ENCODE peak calls at places on chromosomes 4 and X, in eight cellular contexts. J, B, N, A, I, Z, R and E are unnamed samples. For H3K9me3 and H3K4me1, the result is how much of the 10 kb centered on the place peaks cover.

GRCh38 chr4:156293657-156294297 is 340.1 kb upstream of the CTSO start:
- DNase-seq in J (no peak), B (no peak), N (no peak), A (no peak), I (no peak), Z (no peak), R (no peak), E (no peak)

GRCh38 chr4:141102367-141102766 is 30.9 kb downstream of the RNF150 start:
- DNase-seq in J (no peak), B (no peak), N (peak), A (no peak), I (no peak), Z (no peak), R (no peak), E (no peak)

GRCh38 chrX:43958529-43958928 is 14.7 kb downstream of the NDP start:
- DNase-seq in J (no peak), B (peak), N (peak), A (no peak), I (peak), Z (peak), R (peak), E (no peak)

GRCh38 chrX:27600686-27601085 is 10.5 kb downstream of the DCAF8L2 start:
- DNase-seq in J (no peak), B (no peak), N (no peak), A (no peak), I (no peak), Z (no peak), R (no peak), E (no peak)

GRCh38 chrX:19660604-19661003 is 145.3 kb upstream of the MAP3K15 start:
- DNase-seq in J (no peak), B (no peak), N (no peak), A (no peak), I (no peak), Z (no peak), R (no peak), E (no peak)

GRCh38 chrX:65196758-65197371 is 220.6 kb upstream of the ZC4H2 start:
- DNase-seq in J (no peak), B (no peak), N (peak), A (no peak), I (no peak), Z (no peak), R (peak), E (peak)

GRCh38 chr4:89439533-89439932 is 131.9 kb upstream of the GPRIN3 start:
- DNase-seq in J (no peak), B (no peak), N (no peak), A (no peak), I (no peak), Z (no peak), R (no peak), E (no peak)

GRCh38 chrX:69192603-69193002 is 27.4 kb upstream of the PJA1 start:
- DNase-seq in J (no peak), B (no peak), N (no peak), A (no peak), I (no peak), Z (no peak), R (no peak), E (no peak)

GRCh38 chr4:174940002-174940401 is 21.8 kb downstream of the ADAM29 start:
- DNase-seq in J (no peak), B (no peak), N (no peak), A (no peak), I (no peak), Z (no peak), R (no peak), E (no peak)

GRCh38 chr4:152936446-152937279 is 540 bp downstream of the FHDC1 start:
- DNase-seq in J (peak), B (no peak), N (peak), A (peak), I (no peak), Z (no peak), R (peak), E (peak)

GRCh38 chr4:58063761-58064160 is 953.6 kb upstream of the IGFBP7 start:
- DNase-seq in J (no peak), B (no peak), N (no peak), A (no peak), I (no peak), Z (no peak), R (no peak), E (no peak)

GRCh38 chr4:88989990-88990389 is 67.0 kb downstream of the FAM13A start:
- DNase-seq in J (no peak), B (no peak), N (no peak), A (no peak), I (no peak), Z (no peak), R (no peak), E (no peak)

GRCh38 chr4:187612211-187612780 is 383.3 kb upstream of the ZFP42 start:
- DNase-seq in J (no peak), B (no peak), N (no peak), A (no peak), I (no peak), Z (no peak), R (no peak), E (no peak)

GRCh38 chr4:81913427-81913878 is 441.7 kb upstream of the RASGEF1B start:
- DNase-seq in J (no peak), B (no peak), N (peak), A (no peak), I (peak), Z (no peak), R (peak), E (peak)

GRCh38 chrX:74420194-74421035 is 878 bp upstream of the SLC16A2 start:
- DNase-seq in J (peak), B (no peak), N (peak), A (peak), I (no peak), Z (peak), R (peak), E (peak)

GRCh38 chrX:141642979-141643378 is 53.5 kb downstream of the SPANXA2 start:
- DNase-seq in J (no peak), B (no peak), N (no peak), A (no peak), I (no peak), Z (no peak), R (no peak), E (no peak)

GRCh38 chr4:125319311-125319710 is 4.6 kb downstream of the FAT4 start:
- DNase-seq in J (no peak), B (no peak), N (no peak), A (no peak), I (no peak), Z (no peak), R (no peak), E (no peak)

GRCh38 chr4:17511950-17512795 is at the start of gene QDPR:
- DNase-seq in J (peak), B (peak), N (peak), A (peak), I (peak), Z (peak), R (peak), E (peak)

GRCh38 chr4:54657556-54658313 is at the start of gene KIT:
- DNase-seq in J (peak), B (no peak), N (peak), A (no peak), I (no peak), Z (no peak), R (peak), E (peak)

GRCh38 chrX:111914398-111915092 is 38.6 kb downstream of the TRPC5OS start:
- DNase-seq in J (no peak), B (no peak), N (no peak), A (no peak), I (no peak), Z (no peak), R (no peak), E (no peak)

GRCh38 chr4:114208747-114209146 is 229.3 kb upstream of the ARSJ start:
- DNase-seq in J (no peak), B (no peak), N (no peak), A (no peak), I (no peak), Z (no peak), R (no peak), E (no peak)

GRCh38 chrX:69107231-69107739 is 58.0 kb downstream of the PJA1 start:
- DNase-seq in J (peak), B (no peak), N (no peak), A (no peak), I (no peak), Z (no peak), R (peak), E (peak)

GRCh38 chr4:84032372-84032771 is 466.7 kb downstream of the NKX6-1 start:
- DNase-seq in J (no peak), B (peak), N (no peak), A (no peak), I (no peak), Z (no peak), R (no peak), E (no peak)

GRCh38 chrX:134933911-134934310 is 56.9 kb upstream of the SMIM10 start:
- DNase-seq in J (no peak), B (no peak), N (no peak), A (no peak), I (no peak), Z (no peak), R (no peak), E (no peak)

GRCh38 chrX:29435396-29435795 is 780.0 kb upstream of the MAGEB2 start:
- DNase-seq in J (no peak), B (no peak), N (no peak), A (no peak), I (no peak), Z (no peak), R (no peak), E (no peak)

GRCh38 chrX:130118396-130118795 is 8.1 kb upstream of the ELF4 start:
- DNase-seq in J (peak), B (no peak), N (no peak), A (no peak), I (no peak), Z (no peak), R (no peak), E (peak)

GRCh38 chr4:156598138-156598681 is 373.4 kb downstream of the PDGFC start:
- DNase-seq in J (peak), B (no peak), N (no peak), A (no peak), I (no peak), Z (no peak), R (no peak), E (peak)

DNA sequence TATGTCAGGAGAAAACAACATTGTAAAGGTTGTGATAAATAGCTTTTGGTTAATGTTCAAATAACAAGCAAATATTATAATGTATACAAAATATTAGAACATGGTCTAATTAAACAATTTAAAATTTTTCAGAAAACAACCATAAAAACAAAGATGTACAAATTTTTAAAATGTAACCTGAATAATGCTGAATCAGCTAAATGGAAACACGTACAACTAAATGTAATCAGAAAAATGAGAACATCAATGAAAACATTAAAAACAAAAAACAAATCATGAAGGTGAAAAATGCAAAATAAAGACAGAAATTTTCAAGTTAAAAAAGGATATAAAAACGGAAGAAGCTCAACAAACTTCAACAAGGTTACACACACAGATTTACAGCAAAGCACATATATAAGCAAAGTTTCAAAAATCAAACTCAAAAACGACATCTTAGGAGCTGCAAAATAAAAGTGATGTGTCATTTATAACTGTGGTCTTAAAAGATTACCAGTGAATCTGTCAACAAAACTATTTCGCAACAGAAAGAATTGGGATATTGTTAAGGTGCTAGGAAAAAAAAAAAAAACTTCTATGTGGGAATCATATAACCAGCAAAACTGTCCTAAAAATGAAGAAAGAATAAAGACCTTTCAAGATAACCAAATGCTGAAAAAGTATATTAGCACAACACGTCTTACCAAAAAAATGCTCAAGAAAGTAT is 31.8 kb downstream of the ZNF732 start:
- DNase-seq in J (no peak), B (no peak), N (no peak), A (no peak), I (no peak), Z (no peak), R (no peak), E (no peak)
- H3K9me3 ChIP-seq in J (under half), B (under half), N (half or more), A (half or more), I (under half), Z (under half), R (half or more), E (under half)

GRCh38 chr4:6268650-6269399 is 825 bp upstream of the WFS1 start:
- DNase-seq in J (peak), B (no peak), N (no peak), A (no peak), I (no peak), Z (no peak), R (no peak), E (no peak)
- H3K4me1 ChIP-seq in J (under half), B (under half), N (under half), A (under half), I (under half), Z (under half), R (under half), E (under half)

GRCh38 chrX:47231167-47231566 is 1.6 kb upstream of the USP11 start:
- DNase-seq in J (no peak), B (no peak), N (no peak), A (no peak), I (no peak), Z (no peak), R (no peak), E (no peak)

GRCh38 chrX:47233333-47234113 is 714 bp downstream of the USP11 start:
- DNase-seq in J (peak), B (peak), N (peak), A (peak), I (peak), Z (peak), R (peak), E (peak)

GRCh38 chrX:47232197-47232802 is 509 bp upstream of the USP11 start:
- DNase-seq in J (peak), B (no peak), N (no peak), A (no peak), I (no peak), Z (no peak), R (no peak), E (peak)

GRCh38 chrX:47234583-47234982 is 1.8 kb downstream of the USP11 start:
- DNase-seq in J (no peak), B (no peak), N (no peak), A (no peak), I (no peak), Z (no peak), R (no peak), E (no peak)

GRCh38 chrX:47232803-47233332 is at the start of gene USP11:
- DNase-seq in J (peak), B (no peak), N (peak), A (no peak), I (no peak), Z (no peak), R (no peak), E (peak)
- TF ChIP-seq POLR2A in J (peak), B (peak), N (peak), A (peak), I (no peak), Z (no peak), R (peak), E (peak)

GRCh38 chr4:185831125-185831815 is 19.3 kb upstream of the SORBS2 start:
- DNase-seq in J (no peak), B (no peak), N (no peak), A (no peak), I (no peak), Z (no peak), R (no peak), E (no peak)
- H3K9me3 ChIP-seq in J (under half), B (under half), N (under half), A (under half), I (under half), Z (under half), R (under half), E (under half)

DNA sequence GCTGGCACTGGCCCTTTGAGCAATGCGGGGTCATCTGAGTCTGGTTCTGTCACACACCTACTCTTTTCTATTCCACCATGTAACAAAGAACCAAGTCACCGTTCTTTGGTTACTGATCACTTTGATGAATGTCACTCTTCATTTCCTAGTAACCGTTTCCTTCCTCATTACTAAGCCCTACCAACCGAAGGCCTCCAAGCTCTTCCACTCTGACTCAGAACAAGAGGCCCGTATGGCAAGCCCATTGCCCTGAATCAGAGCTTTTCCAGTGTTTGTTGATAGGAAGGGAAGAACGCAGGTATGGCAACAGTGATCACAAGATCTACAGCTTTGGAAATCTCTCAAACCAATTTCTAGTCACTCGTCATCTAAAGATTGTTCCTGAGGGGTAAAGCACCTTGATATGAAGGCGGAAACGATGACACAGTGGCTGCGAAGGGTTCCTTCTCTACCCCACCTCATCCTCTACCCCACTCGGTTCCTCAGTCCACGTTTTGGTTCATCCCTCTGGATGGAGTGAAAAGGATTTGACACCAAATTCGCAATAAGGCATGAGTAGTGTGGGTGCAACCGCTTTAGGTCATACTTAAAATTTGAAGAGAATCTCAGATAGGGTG is 28.0 kb upstream of the CD40LG start:
- DNase-seq in J (no peak), B (no peak), N (no peak), A (no peak), I (no peak), Z (no peak), R (no peak), E (no peak)
- H3K4me1 ChIP-seq in J (under half), B (under half), N (under half), A (under half), I (under half), Z (under half), R (under half), E (under half)